ENCODE peak calls at places on chromosomes 3 and 15, in five cellular contexts. L is K562, A is HCT116, H is GM23338, Z is upper lobe of left lung. M is an unnamed sample.
A peak's percentile ranks its signal among the peaks of the same experiment; 100 is the strongest.

GRCh38 chr15:48954538-48954937 is 9.2 kb downstream of the SHC4 start:
- ATAC-seq in L (no peak), A (no peak), H (peak; percentile 92), Z (no peak), M (no peak)

GRCh38 chr3:104428526-104428925 is 938.2 kb upstream of the ALCAM start:
- ATAC-seq in L (no peak), A (no peak), H (no peak), Z (no peak), M (no peak)

GRCh38 chr15:58510715-58511465 is 79.1 kb downstream of the LIPC start:
- ATAC-seq in L (no peak), A (no peak), H (no peak), Z (no peak), M (no peak)

GRCh38 chr3:121988146-121988545 is 33.9 kb downstream of the ILDR1 start:
- ATAC-seq in L (no peak), A (no peak), H (no peak), Z (no peak), M (no peak)

GRCh38 chr3:193837347-193837827 is 244.4 kb downstream of the OPA1 start:
- ATAC-seq in L (peak; percentile 55), A (no peak), H (no peak), Z (no peak), M (no peak)

GRCh38 chr3:32881624-32882023 is 63.8 kb downstream of the TRIM71 start:
- ATAC-seq in L (no peak), A (no peak), H (no peak), Z (no peak), M (no peak)

GRCh38 chr3:9041626-9042025 is 78.4 kb upstream of the RAD18 start:
- ATAC-seq in L (no peak), A (no peak), H (no peak), Z (no peak), M (no peak)

GRCh38 chr15:79549196-79549595 is 117.1 kb downstream of the MINAR1 start:
- ATAC-seq in L (no peak), A (peak; percentile 60), H (no peak), Z (no peak), M (no peak)

GRCh38 chr15:77419050-77419835 is 661 bp downstream of the PEAK1 start:
- ATAC-seq in L (peak; percentile 25), A (peak; percentile 15), H (peak; percentile 20), Z (peak; percentile 1), M (no peak)

GRCh38 chr3:171187706-171188290 is 161.3 kb upstream of the SLC2A2 start:
- ATAC-seq in L (peak; percentile 62), A (peak; percentile 57), H (peak; percentile 90), Z (peak; percentile 71), M (no peak)

GRCh38 chr3:196184881-196185280 is 26.3 kb downstream of the ZDHHC19 start:
- ATAC-seq in L (no peak), A (no peak), H (no peak), Z (no peak), M (no peak)

GRCh38 chr3:4950948-4951347 is 28.3 kb upstream of the BHLHE40 start:
- ATAC-seq in L (no peak), A (no peak), H (no peak), Z (no peak), M (no peak)

GRCh38 chr15:48367483-48367882 is 36.3 kb downstream of the DUT start:
- ATAC-seq in L (no peak), A (no peak), H (no peak), Z (peak; percentile 54), M (peak; percentile 59)

GRCh38 chr15:82530606-82531379 is 9.5 kb downstream of the RPS17 start:
- ATAC-seq in L (peak; percentile 88), A (peak; percentile 86), H (peak; percentile 78), Z (peak; percentile 91), M (peak; percentile 92)

GRCh38 chr3:72627276-72627675 is 221.0 kb downstream of the SHQ1 start:
- ATAC-seq in L (no peak), A (no peak), H (no peak), Z (no peak), M (no peak)

GRCh38 chr3:135503429-135504083 is 462.0 kb upstream of the PPP2R3A start:
- ATAC-seq in L (peak; percentile 95), A (peak; percentile 100), H (peak; percentile 97), Z (peak; percentile 58), M (peak; percentile 53)

GRCh38 chr3:186815490-186815889 is 9.2 kb upstream of the RFC4 start:
- ATAC-seq in L (peak; percentile 82), A (peak; percentile 78), H (peak; percentile 27), Z (peak; percentile 50), M (no peak)

GRCh38 chr15:85865070-85865684 is 70.5 kb upstream of the KLHL25 start:
- ATAC-seq in L (peak; percentile 86), A (peak; percentile 95), H (peak; percentile 98), Z (peak; percentile 59), M (no peak)

GRCh38 chr3:184491011-184491576 is 70.5 kb upstream of the EPHB3 start:
- ATAC-seq in L (no peak), A (no peak), H (peak; percentile 90), Z (peak; percentile 50), M (no peak)

GRCh38 chr3:24400450-24400849 is 94.2 kb downstream of the THRB start:
- ATAC-seq in L (peak; percentile 42), A (no peak), H (no peak), Z (no peak), M (no peak)

GRCh38 chr15:73105064-73105463 is 52.8 kb downstream of the NEO1 start:
- ATAC-seq in L (no peak), A (no peak), H (no peak), Z (no peak), M (no peak)

GRCh38 chr15:83282859-83283812 is 1.3 kb downstream of the BNC1 start:
- ATAC-seq in L (no peak), A (no peak), H (peak; percentile 57), Z (peak; percentile 68), M (peak; percentile 19)

GRCh38 chr3:124976378-124976777 is 41.8 kb upstream of the MUC13 start:
- ATAC-seq in L (no peak), A (no peak), H (no peak), Z (no peak), M (no peak)

GRCh38 chr3:175149675-175150074 is 290.5 kb downstream of the NAALADL2 start:
- ATAC-seq in L (no peak), A (no peak), H (no peak), Z (no peak), M (no peak)

GRCh38 chr3:107910713-107911259 is 180.0 kb downstream of the CD47 start:
- ATAC-seq in L (no peak), A (no peak), H (no peak), Z (no peak), M (no peak)

GRCh38 chr15:80695911-80696651 is 971 bp downstream of the ABHD17C start:
- ATAC-seq in L (no peak), A (peak; percentile 51), H (peak; percentile 22), Z (peak; percentile 43), M (no peak)

GRCh38 chr3:72418149-72418686 is 430.0 kb downstream of the SHQ1 start:
- ATAC-seq in L (no peak), A (no peak), H (no peak), Z (no peak), M (no peak)

DNA sequence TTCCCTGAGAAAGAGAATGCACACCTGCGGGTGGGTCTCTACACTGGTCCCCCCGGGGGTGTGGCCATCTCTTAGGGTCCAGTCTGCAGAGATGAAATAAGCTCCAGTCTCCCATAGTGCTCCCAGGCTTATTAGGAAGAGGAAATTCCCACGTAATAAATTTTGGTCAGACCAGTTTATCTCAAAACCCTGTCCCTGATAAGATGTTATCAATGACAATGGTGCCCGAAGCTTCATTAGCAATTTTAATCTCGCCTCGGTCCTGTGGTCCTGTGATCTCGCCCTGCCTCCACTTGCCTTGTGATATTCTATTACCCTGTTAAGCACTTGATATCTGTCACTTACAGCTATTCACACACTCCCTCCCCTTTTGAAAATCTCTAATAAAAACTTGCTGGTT is 46.8 kb downstream of the OR5H15 start:
- ATAC-seq in L (no peak), A (no peak), H (peak; percentile 40), Z (no peak), M (no peak)
- TF ChIP-seq POLR2AphosphoS5 in L (no peak), A (no peak), H (no peak), Z (no peak), M (no peak)

GRCh38 chr3:14730703-14731102 is 55.8 kb downstream of the C3orf20 start:
- ATAC-seq in L (no peak), A (no peak), H (no peak), Z (no peak), M (no peak)

GRCh38 chr3:14725564-14726420 is 50.9 kb downstream of the C3orf20 start:
- ATAC-seq in L (no peak), A (no peak), H (peak; percentile 34), Z (peak; percentile 46), M (peak; percentile 84)

GRCh38 chr3:14725015-14725431 is 50.1 kb downstream of the C3orf20 start:
- ATAC-seq in L (no peak), A (no peak), H (no peak), Z (peak; percentile 89), M (peak; percentile 81)

GRCh38 chr3:14728113-14728512 is 53.2 kb downstream of the C3orf20 start:
- ATAC-seq in L (no peak), A (no peak), H (no peak), Z (no peak), M (no peak)
- H3K4me1 ChIP-seq in L (no peaks in the 10 kb centered on the region), A (no peaks in the 10 kb centered on the region), H (no peaks in the 10 kb centered on the region), Z (peaks cover 4% of the 10 kb centered on the region), M (peaks cover 14% of the 10 kb centered on the region)

DNA sequence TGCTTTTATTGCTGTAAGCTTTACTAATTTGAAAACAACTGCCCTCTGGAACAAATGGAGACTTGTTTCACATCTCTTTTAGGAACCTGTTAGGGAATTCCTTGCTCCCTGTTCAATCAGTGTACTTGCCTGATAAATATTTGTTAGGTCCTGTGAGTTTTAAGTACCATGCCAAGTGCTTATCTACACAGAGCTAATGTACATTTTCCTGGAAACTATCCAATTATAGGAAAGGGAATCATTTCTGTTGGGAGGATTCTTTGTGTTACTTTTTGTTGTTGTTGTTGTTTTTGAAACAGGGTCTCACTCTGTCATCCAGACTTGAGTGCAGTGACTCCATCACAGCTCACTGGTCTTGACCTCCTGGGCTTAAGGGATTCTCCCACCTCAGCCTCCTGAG is 3.6 kb upstream of the LIPH start:
- ATAC-seq in L (no peak), A (no peak), H (no peak), Z (no peak), M (no peak)
- TF ChIP-seq CTCF in L (no peak), A (no peak), H (no peak), Z (no peak), M (no peak)

DNA sequence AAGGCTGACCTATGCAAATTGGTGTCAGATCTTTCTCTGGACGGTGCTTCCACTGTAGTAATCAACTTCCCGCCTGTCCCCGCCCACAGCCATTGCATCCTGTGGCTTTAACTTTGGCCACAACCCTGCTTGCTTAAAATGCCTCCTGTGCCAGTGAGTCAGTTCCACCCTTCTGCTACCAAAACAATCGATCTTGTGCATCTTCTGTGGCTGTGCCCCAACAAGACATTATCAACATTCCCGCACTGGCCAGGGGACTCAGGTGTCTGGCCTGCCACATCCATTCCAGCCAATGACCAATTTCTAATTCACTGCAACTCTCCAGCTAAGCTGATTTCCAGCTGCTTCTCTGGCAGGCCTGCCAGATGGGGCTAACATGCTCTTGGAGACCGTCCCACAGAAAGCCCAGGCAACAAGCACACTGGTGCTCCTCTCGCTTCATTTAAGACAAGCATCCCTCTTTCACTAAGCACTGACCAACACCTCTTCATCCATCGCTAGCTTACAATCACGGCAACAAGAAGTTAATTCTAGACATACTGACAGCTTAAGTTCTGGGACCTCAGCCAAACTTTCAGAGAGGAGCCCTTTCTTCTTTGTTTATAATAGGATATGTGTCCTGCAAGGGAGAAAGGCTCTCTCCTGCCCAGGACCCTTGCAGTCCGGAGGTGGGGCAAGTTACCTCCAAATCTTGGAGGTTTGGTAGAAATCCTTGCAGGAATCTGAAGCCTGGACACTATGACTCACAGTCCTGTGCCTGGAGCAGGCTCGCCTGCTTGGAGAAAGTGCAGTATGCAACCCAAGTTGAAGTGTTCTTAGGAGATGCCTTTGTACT is 6.7 kb downstream of the CA12 start:
- ATAC-seq in L (no peak), A (peak; percentile 33), H (no peak), Z (peak; percentile 38), M (peak; percentile 54)
- TF ChIP-seq POLR2AphosphoS5 in L (no peak), A (no peak), H (no peak), Z (no peak), M (peak; percentile 45)